ENCODE peak calls at places on chromosomes 3 and 15, in five cellular contexts. One of them, this sample, is unnamed.

GRCh38 chr15:95894407-95894956 is 436.0 kb upstream of the NR2F2 start:
- DNase-seq in stomach: no peak
- DNase-seq in hepatocyte: peak; percentile 36
- DNase-seq in kidney: no peak
- DNase-seq in AG04450: no peak
- DNase-seq in this sample: no peak

GRCh38 chr3:155131104-155131503 is 51.0 kb downstream of the MME start:
- DNase-seq in hepatocyte: peak; percentile 74
- DNase-seq in stomach: no peak
- DNase-seq in kidney: no peak
- DNase-seq in AG04450: peak; percentile 21
- DNase-seq in this sample: peak; percentile 72

GRCh38 chr15:48888209-48888608 is 10.3 kb downstream of the EID1 start:
- DNase-seq in kidney: no peak
- DNase-seq in stomach: no peak
- DNase-seq in AG04450: no peak
- DNase-seq in hepatocyte: no peak
- DNase-seq in this sample: no peak

GRCh38 chr3:115164374-115165221 is 17.5 kb upstream of the ZBTB20 start:
- DNase-seq in hepatocyte: no peak
- DNase-seq in stomach: no peak
- DNase-seq in AG04450: no peak
- DNase-seq in kidney: no peak
- DNase-seq in this sample: no peak

GRCh38 chr3:5563537-5564277 is 376.2 kb downstream of the EDEM1 start:
- DNase-seq in stomach: no peak
- DNase-seq in hepatocyte: no peak
- DNase-seq in AG04450: no peak
- DNase-seq in kidney: peak; percentile 49
- DNase-seq in this sample: no peak

GRCh38 chr15:70400766-70401541 is 303.2 kb upstream of the TLE3 start:
- DNase-seq in kidney: no peak
- DNase-seq in AG04450: no peak
- DNase-seq in stomach: no peak
- DNase-seq in hepatocyte: no peak
- DNase-seq in this sample: no peak

GRCh38 chr15:56934269-56934668 is 15.8 kb downstream of the TCF12 start:
- DNase-seq in kidney: no peak
- DNase-seq in AG04450: no peak
- DNase-seq in stomach: no peak
- DNase-seq in hepatocyte: no peak
- DNase-seq in this sample: no peak

GRCh38 chr15:96037584-96037983 is 292.9 kb upstream of the NR2F2 start:
- DNase-seq in hepatocyte: no peak
- DNase-seq in AG04450: peak; percentile 10
- DNase-seq in stomach: no peak
- DNase-seq in kidney: no peak
- DNase-seq in this sample: no peak

GRCh38 chr3:159186581-159186980 is 384.7 kb downstream of the MFSD1 start:
- DNase-seq in hepatocyte: no peak
- DNase-seq in kidney: no peak
- DNase-seq in stomach: no peak
- DNase-seq in AG04450: no peak
- DNase-seq in this sample: no peak

GRCh38 chr3:27632431-27633223 is 89.5 kb downstream of the EOMES start:
- DNase-seq in stomach: peak; percentile 53
- DNase-seq in hepatocyte: peak; percentile 53
- DNase-seq in kidney: peak; percentile 81
- DNase-seq in AG04450: peak; percentile 26
- DNase-seq in this sample: peak; percentile 23

GRCh38 chr3:64295594-64295993 is 70.3 kb upstream of the PRICKLE2 start:
- DNase-seq in AG04450: peak; percentile 75
- DNase-seq in stomach: no peak
- DNase-seq in kidney: no peak
- DNase-seq in hepatocyte: no peak
- DNase-seq in this sample: peak; percentile 52

GRCh38 chr15:71422530-71423259 is 307.4 kb downstream of the THSD4 start:
- DNase-seq in AG04450: no peak
- DNase-seq in hepatocyte: no peak
- DNase-seq in stomach: no peak
- DNase-seq in kidney: no peak
- DNase-seq in this sample: no peak

GRCh38 chr3:46713048-46713897 is 4.4 kb downstream of the PRSS50 start:
- DNase-seq in AG04450: no peak
- DNase-seq in kidney: no peak
- DNase-seq in stomach: no peak
- DNase-seq in hepatocyte: no peak
- DNase-seq in this sample: no peak

GRCh38 chr3:184423567-184423966 is 43.7 kb downstream of the CHRD start:
- DNase-seq in kidney: peak; percentile 11
- DNase-seq in AG04450: no peak
- DNase-seq in stomach: no peak
- DNase-seq in hepatocyte: no peak
- DNase-seq in this sample: no peak

GRCh38 chr3:130846181-130846580 is 47.7 kb upstream of the ATP2C1 start:
- DNase-seq in AG04450: no peak
- DNase-seq in stomach: no peak
- DNase-seq in kidney: no peak
- DNase-seq in hepatocyte: no peak
- DNase-seq in this sample: peak; percentile 44

GRCh38 chr15:78372880-78373279 is 32.7 kb downstream of the CRABP1 start:
- DNase-seq in hepatocyte: peak; percentile 57
- DNase-seq in AG04450: no peak
- DNase-seq in stomach: peak; percentile 71
- DNase-seq in kidney: no peak
- DNase-seq in this sample: peak; percentile 44

GRCh38 chr3:108301695-108302404 is 5.5 kb downstream of the HHLA2 start:
- DNase-seq in AG04450: no peak
- DNase-seq in stomach: no peak
- DNase-seq in hepatocyte: no peak
- DNase-seq in kidney: no peak
- DNase-seq in this sample: no peak

GRCh38 chr3:11290743-11291680 is 18.8 kb downstream of the ATG7 start:
- DNase-seq in kidney: no peak
- DNase-seq in AG04450: no peak
- DNase-seq in hepatocyte: no peak
- DNase-seq in stomach: no peak
- DNase-seq in this sample: no peak

GRCh38 chr3:135503429-135504083 is 462.0 kb upstream of the PPP2R3A start:
- DNase-seq in AG04450: peak; percentile 23
- DNase-seq in kidney: peak; percentile 87
- DNase-seq in stomach: peak; percentile 55
- DNase-seq in hepatocyte: peak; percentile 84
- DNase-seq in this sample: peak; percentile 57

GRCh38 chr15:93173369-93173768 is 84.4 kb upstream of the RGMA start:
- DNase-seq in kidney: no peak
- DNase-seq in stomach: no peak
- DNase-seq in hepatocyte: no peak
- DNase-seq in AG04450: no peak
- DNase-seq in this sample: peak; percentile 89

GRCh38 chr15:45429974-45430792 is 51.8 kb upstream of the GATM start:
- DNase-seq in kidney: peak; percentile 87
- DNase-seq in AG04450: peak; percentile 10
- DNase-seq in hepatocyte: peak; percentile 86
- DNase-seq in stomach: peak; percentile 86
- DNase-seq in this sample: peak; percentile 74

GRCh38 chr3:123881771-123882170 is 2.4 kb downstream of the MYLK start:
- DNase-seq in stomach: no peak
- DNase-seq in kidney: no peak
- DNase-seq in AG04450: no peak
- DNase-seq in hepatocyte: no peak
- DNase-seq in this sample: no peak

GRCh38 chr3:32888739-32889138 is 62.7 kb upstream of the CCR4 start:
- DNase-seq in kidney: no peak
- DNase-seq in AG04450: no peak
- DNase-seq in hepatocyte: no peak
- DNase-seq in stomach: no peak
- DNase-seq in this sample: no peak

GRCh38 chr15:25545889-25546288 is 107.1 kb upstream of the UBE3A start:
- DNase-seq in hepatocyte: no peak
- DNase-seq in kidney: no peak
- DNase-seq in AG04450: no peak
- DNase-seq in stomach: no peak
- DNase-seq in this sample: no peak

GRCh38 chr3:28856796-28857195 is 424.1 kb upstream of the RBMS3 start:
- DNase-seq in hepatocyte: no peak
- DNase-seq in AG04450: no peak
- DNase-seq in stomach: no peak
- DNase-seq in kidney: no peak
- DNase-seq in this sample: no peak

GRCh38 chr15:25717861-25718504 is 145.1 kb downstream of the ATP10A start:
- DNase-seq in AG04450: no peak
- DNase-seq in kidney: no peak
- DNase-seq in hepatocyte: no peak
- DNase-seq in stomach: no peak
- DNase-seq in this sample: no peak

GRCh38 chr3:12034440-12034839 is 30.3 kb downstream of the SYN2 start:
- DNase-seq in AG04450: no peak
- DNase-seq in hepatocyte: no peak
- DNase-seq in kidney: no peak
- DNase-seq in stomach: no peak
- DNase-seq in this sample: no peak

GRCh38 chr15:71752604-71753289 is 57.6 kb upstream of the NR2E3 start:
- DNase-seq in kidney: no peak
- DNase-seq in hepatocyte: peak; percentile 74
- DNase-seq in AG04450: peak; percentile 46
- DNase-seq in stomach: no peak
- DNase-seq in this sample: peak; percentile 67

GRCh38 chr15:41661529-41662225 is 1.5 kb downstream of the MGA start:
- DNase-seq in stomach: peak; percentile 70
- DNase-seq in kidney: peak; percentile 92
- DNase-seq in AG04450: peak; percentile 39
- DNase-seq in hepatocyte: peak; percentile 84
- DNase-seq in this sample: peak; percentile 69

GRCh38 chr3:120161902-120162301 is 67.7 kb upstream of the GSK3B start:
- DNase-seq in stomach: no peak
- DNase-seq in AG04450: no peak
- DNase-seq in kidney: no peak
- DNase-seq in hepatocyte: no peak
- DNase-seq in this sample: no peak

GRCh38 chr3:120157113-120157512 is 62.9 kb upstream of the GSK3B start:
- DNase-seq in kidney: no peak
- DNase-seq in stomach: no peak
- DNase-seq in hepatocyte: no peak
- DNase-seq in AG04450: no peak
- DNase-seq in this sample: no peak

GRCh38 chr3:120157681-120158080 is 63.4 kb upstream of the GSK3B start:
- DNase-seq in AG04450: no peak
- DNase-seq in kidney: no peak
- DNase-seq in hepatocyte: no peak
- DNase-seq in stomach: no peak
- DNase-seq in this sample: no peak

GRCh38 chr3:120162400-120162799 is 68.2 kb upstream of the GSK3B start:
- DNase-seq in AG04450: no peak
- DNase-seq in hepatocyte: no peak
- DNase-seq in stomach: no peak
- DNase-seq in kidney: no peak
- DNase-seq in this sample: no peak

DNA sequence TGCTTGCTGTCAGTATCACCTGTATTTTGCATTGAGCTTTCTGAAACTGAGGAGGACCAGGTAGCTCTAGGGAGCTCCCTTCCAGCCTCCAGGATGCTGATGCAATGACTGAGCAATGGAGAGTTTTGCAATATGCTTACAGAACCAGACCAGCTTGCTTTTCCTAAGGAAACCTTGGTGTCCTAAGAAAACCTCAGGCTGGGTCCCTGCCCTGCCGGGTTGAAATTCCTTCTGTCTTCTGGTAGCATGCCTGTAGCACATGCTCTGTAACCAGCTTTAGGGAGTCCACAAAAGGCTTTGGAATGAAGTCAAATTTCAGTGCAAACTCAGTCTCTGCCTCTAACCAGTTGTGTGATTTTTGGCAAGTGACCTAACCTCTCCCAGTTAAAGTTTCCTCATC is 65.8 kb upstream of the GSK3B start:
- DNase-seq in stomach: peak; percentile 73
- DNase-seq in AG04450: peak; percentile 94
- DNase-seq in hepatocyte: peak; percentile 76
- DNase-seq in kidney: peak; percentile 86
- DNase-seq in this sample: peak; percentile 93
- H3K27ac ChIP-seq in stomach: peak overlapping the region; percentile 25
- H3K27ac ChIP-seq in AG04450: peak overlapping the region; percentile 88
- H3K27ac ChIP-seq in hepatocyte: peak overlapping the region; percentile 22
- H3K27ac ChIP-seq in kidney: no peak overlapping the region
- H3K27ac ChIP-seq in this sample: peak overlapping the region; percentile 99

GRCh38 chr3:177483182-177483967 is 286.1 kb upstream of the TBL1XR1 start:
- DNase-seq in kidney: no peak
- DNase-seq in AG04450: no peak
- DNase-seq in stomach: no peak
- DNase-seq in hepatocyte: peak; percentile 17
- DNase-seq in this sample: no peak
- TF ChIP-seq CTCF in kidney: no peak
- TF ChIP-seq CTCF in AG04450: peak; percentile 16
- TF ChIP-seq CTCF in stomach: no peak
- TF ChIP-seq CTCF in hepatocyte: peak; percentile 16
- TF ChIP-seq CTCF in this sample: no peak

DNA sequence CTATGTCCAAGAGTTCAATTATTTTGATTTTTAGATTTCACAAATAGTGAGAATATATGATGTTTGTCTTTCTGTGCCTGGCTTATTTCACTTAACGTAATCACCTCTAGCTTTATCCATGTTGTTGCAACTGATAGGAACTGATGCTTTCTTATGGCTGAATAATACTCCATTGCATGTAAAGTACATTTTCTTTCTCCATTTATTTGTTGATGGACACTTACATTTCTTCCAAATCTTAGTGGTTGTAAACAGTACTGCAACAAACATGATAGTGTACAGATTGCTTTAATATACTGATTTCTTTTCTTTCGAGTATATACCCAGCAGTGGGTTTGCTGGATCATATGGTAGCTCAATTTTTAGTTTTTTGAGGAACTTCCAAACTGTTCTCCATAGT is 600.6 kb upstream of the SEMA6D start:
- DNase-seq in stomach: no peak
- DNase-seq in kidney: no peak
- DNase-seq in AG04450: no peak
- DNase-seq in hepatocyte: no peak
- DNase-seq in this sample: no peak
- H3K27ac ChIP-seq in stomach: no peak overlapping the region
- H3K27ac ChIP-seq in kidney: no peak overlapping the region
- H3K27ac ChIP-seq in AG04450: no peak overlapping the region
- H3K27ac ChIP-seq in hepatocyte: no peak overlapping the region
- H3K27ac ChIP-seq in this sample: no peak overlapping the region

GRCh38 chr15:29405564-29405963 is 135.9 kb upstream of the NSMCE3 start:
- DNase-seq in kidney: no peak
- DNase-seq in hepatocyte: no peak
- DNase-seq in stomach: no peak
- DNase-seq in AG04450: no peak
- DNase-seq in this sample: no peak

GRCh38 chr15:29398907-29399306 is 129.3 kb upstream of the NSMCE3 start:
- DNase-seq in hepatocyte: no peak
- DNase-seq in AG04450: no peak
- DNase-seq in stomach: no peak
- DNase-seq in kidney: no peak
- DNase-seq in this sample: no peak

GRCh38 chr15:29400701-29401100 is 131.1 kb upstream of the NSMCE3 start:
- DNase-seq in hepatocyte: no peak
- DNase-seq in AG04450: no peak
- DNase-seq in stomach: no peak
- DNase-seq in kidney: no peak
- DNase-seq in this sample: no peak

GRCh38 chr15:29401644-29402043 is 132.0 kb upstream of the NSMCE3 start:
- DNase-seq in AG04450: no peak
- DNase-seq in stomach: no peak
- DNase-seq in kidney: no peak
- DNase-seq in hepatocyte: no peak
- DNase-seq in this sample: no peak

GRCh38 chr15:29403778-29404177 is 134.2 kb upstream of the NSMCE3 start:
- DNase-seq in hepatocyte: no peak
- DNase-seq in stomach: no peak
- DNase-seq in kidney: peak; percentile 46
- DNase-seq in AG04450: no peak
- DNase-seq in this sample: no peak
- TF ChIP-seq CTCF in hepatocyte: peak; percentile 14
- TF ChIP-seq CTCF in stomach: no peak
- TF ChIP-seq CTCF in kidney: no peak
- TF ChIP-seq CTCF in AG04450: no peak
- TF ChIP-seq CTCF in this sample: no peak